ENCODE peak calls at places on chromosomes 4 and X, in six cellular contexts. One of them, this sample, is unnamed.

GRCh38 chr4:131613086-131613823 is 1535.8 kb upstream of the PCDH10 start:
- DNase-seq in T follicular helper cell: no peak
- DNase-seq in uterus: no peak
- DNase-seq in NCI-H226: no peak
- DNase-seq in NCI-H1417: no peak
- DNase-seq in non-pigmented ciliary epithelial cell: no peak
- DNase-seq in this sample: no peak

GRCh38 chrX:41561045-41561444 is 113.9 kb downstream of the NYX start:
- DNase-seq in non-pigmented ciliary epithelial cell: peak
- DNase-seq in NCI-H1417: no peak
- DNase-seq in T follicular helper cell: no peak
- DNase-seq in NCI-H226: peak
- DNase-seq in uterus: no peak
- DNase-seq in this sample: no peak

GRCh38 chr4:80781436-80781835 is 249.1 kb upstream of the BMP3 start:
- DNase-seq in NCI-H1417: no peak
- DNase-seq in non-pigmented ciliary epithelial cell: no peak
- DNase-seq in NCI-H226: no peak
- DNase-seq in T follicular helper cell: no peak
- DNase-seq in uterus: no peak
- DNase-seq in this sample: no peak

GRCh38 chr4:4606321-4606720 is 64.5 kb upstream of the STX18 start:
- DNase-seq in non-pigmented ciliary epithelial cell: no peak
- DNase-seq in NCI-H226: no peak
- DNase-seq in uterus: no peak
- DNase-seq in T follicular helper cell: no peak
- DNase-seq in NCI-H1417: no peak
- DNase-seq in this sample: no peak

GRCh38 chr4:85828295-85828910 is 353.5 kb downstream of the ARHGAP24 start:
- DNase-seq in NCI-H226: no peak
- DNase-seq in uterus: no peak
- DNase-seq in T follicular helper cell: no peak
- DNase-seq in non-pigmented ciliary epithelial cell: no peak
- DNase-seq in NCI-H1417: no peak
- DNase-seq in this sample: no peak

GRCh38 chrX:70478521-70478920 is 33.9 kb downstream of the DLG3 start:
- DNase-seq in T follicular helper cell: no peak
- DNase-seq in uterus: no peak
- DNase-seq in non-pigmented ciliary epithelial cell: no peak
- DNase-seq in NCI-H1417: no peak
- DNase-seq in NCI-H226: no peak
- DNase-seq in this sample: no peak

GRCh38 chr4:8086751-8087445 is 71.7 kb downstream of the ABLIM2 start:
- DNase-seq in NCI-H1417: no peak
- DNase-seq in non-pigmented ciliary epithelial cell: no peak
- DNase-seq in uterus: no peak
- DNase-seq in T follicular helper cell: no peak
- DNase-seq in NCI-H226: no peak
- DNase-seq in this sample: no peak

GRCh38 chr4:3388461-3389185 is 53.1 kb upstream of the HGFAC start:
- DNase-seq in NCI-H226: no peak
- DNase-seq in non-pigmented ciliary epithelial cell: peak
- DNase-seq in NCI-H1417: no peak
- DNase-seq in uterus: no peak
- DNase-seq in T follicular helper cell: no peak
- DNase-seq in this sample: no peak

GRCh38 chr4:140084426-140084825 is 69.6 kb downstream of the MAML3 start:
- DNase-seq in NCI-H1417: no peak
- DNase-seq in T follicular helper cell: no peak
- DNase-seq in non-pigmented ciliary epithelial cell: no peak
- DNase-seq in uterus: no peak
- DNase-seq in NCI-H226: no peak
- DNase-seq in this sample: no peak

GRCh38 chr4:157898836-157899605 is 273.8 kb downstream of the GASK1B start:
- DNase-seq in NCI-H1417: no peak
- DNase-seq in T follicular helper cell: no peak
- DNase-seq in non-pigmented ciliary epithelial cell: no peak
- DNase-seq in uterus: no peak
- DNase-seq in NCI-H226: no peak
- DNase-seq in this sample: no peak

GRCh38 chrX:132401935-132402334 is 86.9 kb downstream of the MBNL3 start:
- DNase-seq in T follicular helper cell: no peak
- DNase-seq in non-pigmented ciliary epithelial cell: no peak
- DNase-seq in uterus: no peak
- DNase-seq in NCI-H1417: no peak
- DNase-seq in NCI-H226: peak
- DNase-seq in this sample: no peak